ENCODE peak calls at places on chromosomes 16 and 17, in five cellular contexts. G, A, M, O and I are unnamed samples.

GRCh38 chr17:49104511-49105074 is 28.0 kb upstream of the B4GALNT2 start:
- DNase-seq in M (no peak), O (no peak), G (no peak), A (no peak), I (no peak)

GRCh38 chr16:85571813-85572619 is 41.1 kb upstream of the GSE1 start:
- DNase-seq in G (no peak), A (no peak), M (no peak), O (no peak), I (no peak)

GRCh38 chr16:66273644-66274334 is 92.7 kb upstream of the CDH5 start:
- DNase-seq in A (peak), O (no peak), M (no peak), G (no peak), I (no peak)

GRCh38 chr16:567362-568256 is 804 bp downstream of the NHLRC4 start:
- DNase-seq in O (no peak), G (no peak), M (no peak), A (no peak), I (no peak)

GRCh38 chr16:89945654-89946053 is 2.9 kb upstream of the DEF8 start:
- DNase-seq in M (no peak), G (no peak), A (no peak), O (no peak), I (no peak)

GRCh38 chr17:63699638-63700527 is at the start of gene LIMD2:
- DNase-seq in A (peak), G (no peak), M (no peak), O (peak), I (peak)

GRCh38 chr17:75610103-75610984 is 22.7 kb downstream of the MYO15B start:
- DNase-seq in O (no peak), A (no peak), M (peak), G (no peak), I (no peak)

GRCh38 chr16:10314811-10315210 is 71.0 kb upstream of the ATF7IP2 start:
- DNase-seq in O (no peak), A (no peak), G (no peak), M (peak), I (peak)

GRCh38 chr17:66717680-66718079 is 117.2 kb upstream of the CACNG5 start:
- DNase-seq in O (no peak), A (no peak), G (no peak), M (no peak), I (no peak)

GRCh38 chr16:83212301-83212841 is 585.6 kb downstream of the CDH13 start:
- DNase-seq in A (no peak), M (no peak), G (no peak), O (no peak), I (no peak)

GRCh38 chr17:50298018-50298417 is 23.8 kb downstream of the TMEM92 start:
- DNase-seq in O (no peak), G (no peak), M (no peak), A (no peak), I (no peak)

GRCh38 chr17:47694018-47694817 is at the start of gene TBKBP1:
- DNase-seq in G (no peak), M (peak), A (peak), O (peak), I (peak)
- TF ChIP-seq TAF1 in G (no peak), M (peak), A (peak), O (no peak), I (no peak)

GRCh38 chr17:38733315-38734234 is 3.4 kb downstream of the CISD3 start:
- DNase-seq in M (peak), A (no peak), O (no peak), G (no peak), I (no peak)
- TF ChIP-seq SIN3A in M (no peak), A (no peak), O (no peak), G (no peak), I (no peak)

DNA sequence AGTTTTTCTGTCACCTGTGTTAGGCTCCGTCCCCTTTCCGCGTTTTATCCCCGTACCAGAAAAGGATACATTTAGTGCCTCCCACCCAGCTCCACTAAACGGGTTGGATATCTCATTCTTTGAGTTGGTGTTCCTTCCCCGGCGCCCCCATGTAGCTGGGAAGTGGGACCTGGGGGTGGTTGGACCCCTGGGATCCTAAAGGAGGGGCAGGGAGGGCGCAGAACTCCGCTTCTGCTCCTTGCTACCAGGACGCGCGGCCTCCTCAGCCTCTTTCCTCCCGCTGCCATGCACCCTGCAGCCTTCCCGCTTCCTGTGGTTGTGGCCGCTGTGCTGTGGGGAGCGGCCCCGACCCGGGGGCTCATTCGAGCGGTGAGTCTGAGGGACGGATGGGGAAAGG is 555 bp downstream of the RNF167 start:
- DNase-seq in M (no peak), A (no peak), O (no peak), G (no peak), I (no peak)
- TF ChIP-seq TAF1 in M (no peak), A (no peak), O (no peak), G (no peak), I (peak)

GRCh38 chr17:74549343-74549742 is 3.4 kb upstream of the CD300C start:
- DNase-seq in O (no peak), A (no peak), G (no peak), M (no peak), I (no peak)
- TF ChIP-seq SIN3A in O (no peak), A (no peak), G (no peak), M (no peak), I (no peak)

DNA sequence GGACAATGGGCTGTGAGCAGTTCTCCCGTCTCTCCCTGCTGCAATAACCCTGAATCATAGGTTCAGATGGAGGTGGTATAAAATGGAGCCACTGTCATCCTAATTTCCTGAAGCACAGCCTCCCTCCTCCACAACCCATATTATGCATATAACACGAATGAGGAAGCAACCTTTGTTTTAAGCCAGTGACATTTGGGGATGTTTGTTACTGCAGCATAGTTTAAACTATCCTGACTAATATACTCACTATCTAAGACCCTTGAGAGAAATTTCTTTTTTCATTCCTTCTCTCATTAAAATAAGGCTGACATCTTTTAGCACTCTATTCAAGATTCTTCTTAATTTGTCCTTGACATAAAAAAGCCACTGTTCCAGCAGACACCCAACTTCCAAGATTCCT is 413.4 kb downstream of the SOX9 start:
- DNase-seq in G (no peak), M (no peak), A (no peak), O (no peak), I (no peak)
- TF ChIP-seq TAF1 in G (no peak), M (no peak), A (no peak), O (no peak), I (no peak)

GRCh38 chr16:71963125-71963875 is 36.9 kb downstream of the PKD1L3 start:
- DNase-seq in O (no peak), A (no peak), M (peak), G (no peak), I (no peak)
- TF ChIP-seq SIN3A in O (no peak), A (no peak), M (no peak), G (no peak), I (no peak)

DNA sequence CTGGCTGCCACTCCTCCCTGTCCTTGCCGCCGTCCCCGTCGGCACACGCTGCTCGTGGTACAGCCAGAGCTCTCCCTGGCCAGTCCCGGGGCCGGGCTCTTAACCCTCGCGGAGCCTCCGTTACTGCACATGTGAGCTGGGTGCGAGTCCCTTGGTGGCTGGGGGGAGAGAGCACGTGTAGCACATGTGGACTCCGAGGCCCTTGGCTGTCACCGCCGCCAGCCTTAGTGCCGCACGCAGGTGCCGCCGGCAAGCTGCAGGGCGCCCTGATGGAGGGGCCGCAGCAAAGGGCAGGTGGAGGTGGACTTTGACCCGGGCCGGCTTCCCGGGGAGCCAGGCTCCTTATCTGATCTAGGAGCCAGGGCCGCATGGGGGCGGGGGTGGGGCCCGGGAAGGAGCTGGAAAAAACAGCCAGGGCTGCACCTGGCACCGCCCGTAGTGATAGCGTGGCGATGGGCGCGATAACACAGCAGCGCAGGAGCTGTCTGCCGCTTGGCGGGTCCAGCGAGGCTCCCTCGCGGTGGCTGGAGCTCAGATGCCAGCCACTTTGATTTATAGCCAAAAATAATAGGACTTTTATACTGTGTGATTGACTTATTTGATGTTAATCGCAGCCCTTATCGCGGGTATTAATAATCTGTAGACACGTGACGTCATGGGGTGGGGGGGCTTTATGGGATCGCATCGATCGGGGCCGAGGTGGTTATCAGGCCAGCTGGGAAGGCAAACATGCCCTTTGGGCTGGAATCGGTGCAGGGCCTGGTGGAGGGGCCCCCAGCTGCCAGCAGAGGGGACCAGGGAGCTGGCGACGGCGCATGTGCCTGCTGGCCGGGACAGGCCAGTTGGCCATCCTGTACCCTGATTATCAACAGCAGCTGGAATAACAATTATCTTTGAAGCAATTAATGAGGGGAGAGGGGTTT is 35.1 kb downstream of the ZFPM1 start:
- DNase-seq in M (peak), A (no peak), G (no peak), O (peak), I (peak)
- TF ChIP-seq TAF1 in M (peak), A (no peak), G (no peak), O (no peak), I (no peak)

DNA sequence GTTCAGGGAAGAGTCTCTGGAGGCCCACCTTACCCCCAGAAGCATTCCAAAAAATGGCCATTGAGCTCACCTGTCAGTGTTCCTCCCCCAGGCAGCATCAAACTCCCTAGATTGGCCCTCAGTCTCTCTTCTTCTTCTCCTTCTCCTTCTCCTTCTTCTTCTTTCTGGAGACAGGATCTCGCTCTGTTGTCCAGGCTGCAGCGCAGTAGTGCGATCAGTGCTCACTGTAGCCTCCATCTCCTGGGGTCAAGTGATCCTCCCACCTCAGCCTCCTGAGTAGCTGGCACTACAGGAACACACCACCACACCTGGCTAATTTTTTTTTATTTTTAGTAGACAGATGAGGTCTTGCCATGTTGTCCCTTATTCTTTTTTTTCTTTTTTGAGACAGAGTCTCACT is 16.4 kb upstream of the WNT3 start:
- DNase-seq in G (no peak), A (no peak), M (no peak), O (no peak), I (no peak)
- TF ChIP-seq SIN3A in G (no peak), A (no peak), M (no peak), O (no peak), I (no peak)

GRCh38 chr17:33986566-33986965 is 268.5 kb upstream of the CCL2 start:
- DNase-seq in A (no peak), G (no peak), O (no peak), M (no peak), I (no peak)

GRCh38 chr17:33982872-33983271 is 272.2 kb upstream of the CCL2 start:
- DNase-seq in A (no peak), M (no peak), G (no peak), O (no peak), I (no peak)

GRCh38 chr17:33981713-33982601 is 273.1 kb upstream of the CCL2 start:
- DNase-seq in O (no peak), G (no peak), M (no peak), A (no peak), I (no peak)

GRCh38 chr17:33986088-33986487 is 269.0 kb upstream of the CCL2 start:
- DNase-seq in G (no peak), A (no peak), O (no peak), M (no peak), I (no peak)

DNA sequence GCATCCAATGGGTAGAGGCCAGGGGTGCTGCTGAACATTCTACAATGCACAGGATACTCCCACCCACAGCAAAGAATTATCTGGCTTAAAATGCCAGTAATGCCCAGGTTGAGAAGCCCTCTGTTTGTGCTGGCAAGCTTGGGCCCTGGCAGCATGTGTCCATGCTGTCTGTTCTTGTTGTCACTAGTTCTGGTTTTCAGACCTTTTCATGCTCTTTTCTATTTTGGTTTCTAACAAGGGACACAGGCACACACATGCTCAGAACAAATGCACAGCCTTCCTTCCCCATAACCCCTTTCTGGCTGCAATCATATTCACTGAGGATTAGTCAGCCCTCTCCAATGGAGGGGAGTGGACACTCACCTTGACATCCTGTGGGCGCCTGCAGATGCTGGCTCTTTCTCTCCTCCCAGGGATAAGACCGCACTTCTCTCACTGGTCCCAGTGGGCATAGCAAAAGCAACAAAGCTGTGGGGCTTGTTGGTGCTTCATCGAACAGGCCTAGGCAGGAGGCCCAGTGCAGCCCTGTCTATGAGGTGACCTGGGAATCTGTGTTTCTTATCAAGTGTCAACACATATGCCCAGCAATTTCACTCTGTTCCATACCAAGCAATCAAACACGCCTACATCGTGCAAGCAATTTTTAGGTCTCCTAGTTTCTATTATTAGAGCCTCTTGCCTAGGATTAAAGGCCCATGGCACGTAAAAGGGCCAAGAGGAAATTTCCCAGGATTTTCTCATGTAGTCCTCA is 271.1 kb upstream of the CCL2 start:
- DNase-seq in G (no peak), M (no peak), O (no peak), A (no peak), I (no peak)
- TF ChIP-seq TAF1 in G (no peak), M (no peak), O (no peak), A (no peak), I (no peak)

DNA sequence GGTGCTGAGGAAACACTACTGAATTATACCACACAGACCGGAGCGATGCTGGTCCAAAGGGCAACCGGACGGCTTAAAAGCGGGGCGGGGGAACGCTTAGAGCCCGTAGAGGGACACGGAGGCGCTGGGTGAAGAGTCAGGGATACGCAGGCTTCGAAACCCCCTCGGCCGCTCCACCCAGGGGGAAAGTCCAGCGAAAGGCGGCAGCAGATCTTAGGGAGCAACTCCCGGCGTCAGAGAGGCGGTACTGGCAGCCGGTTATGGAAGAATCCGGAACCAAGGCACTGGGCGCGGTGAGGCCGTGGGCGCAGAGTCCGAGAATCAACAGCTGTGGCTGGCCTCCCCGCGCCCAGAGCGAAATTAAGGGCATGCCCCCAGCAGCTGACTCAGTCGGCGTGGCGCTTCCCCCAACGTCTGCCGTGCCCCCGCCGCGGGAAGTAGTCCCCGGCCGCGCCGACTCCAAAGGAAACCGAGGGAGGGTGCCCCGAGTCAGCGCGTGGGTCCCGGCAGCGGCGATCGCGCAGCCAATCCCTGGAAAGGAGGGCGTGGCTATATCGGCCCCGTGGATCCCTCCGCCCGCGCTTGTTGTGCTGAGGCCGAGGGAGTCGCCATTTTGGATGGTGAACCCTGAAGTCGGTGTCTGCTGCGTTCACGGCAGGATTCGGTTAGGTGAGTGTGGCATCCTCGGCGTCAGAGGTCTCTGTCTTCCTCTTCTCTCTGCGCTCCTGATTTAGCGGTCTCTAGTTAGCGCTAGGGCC is at the start of gene IST1:
- DNase-seq in O (peak), A (peak), M (peak), G (peak), I (peak)
- TF ChIP-seq SIN3A in O (peak), A (peak), M (peak), G (peak), I (peak)